ENCODE peak calls at places on chromosomes 12 and 14, in five cellular contexts. E is retina; M is GM23248; A is stimulated activated CD8-positive, alpha-beta memory T cell treated with anti-CD3 and anti-CD28 coated beads, Interleukin-4, amount 100 ng/mL, for 24 hours; S is left lung. K is an unnamed sample.

GRCh38 chr14:59464651-59465569 is at the start of gene GPR135:
- DNase-seq in A (peak; percentile 19), S (peak; percentile 92), M (peak; percentile 78), E (peak; percentile 79), K (no peak)

GRCh38 chr12:127083028-127083949 is 1183.7 kb upstream of the TMEM132C start:
- DNase-seq in M (peak; percentile 88), A (no peak), E (peak; percentile 27), S (no peak), K (peak; percentile 28)

GRCh38 chr12:81078469-81079196 is 754 bp downstream of the ACSS3 start:
- DNase-seq in A (no peak), M (peak; percentile 71), E (no peak), S (peak; percentile 20), K (no peak)

GRCh38 chr12:123398177-123398916 is 14.4 kb downstream of the KMT5A start:
- DNase-seq in M (peak; percentile 91), S (no peak), A (no peak), E (no peak), K (no peak)

GRCh38 chr12:23421556-23421955 is 527.9 kb downstream of the SOX5 start:
- DNase-seq in M (no peak), S (no peak), E (no peak), A (no peak), K (no peak)

GRCh38 chr12:15664491-15664890 is 124.7 kb downstream of the EPS8 start:
- DNase-seq in S (no peak), E (no peak), A (no peak), M (peak; percentile 51), K (no peak)

GRCh38 chr14:52267501-52268190 is at the start of gene PTGDR:
- DNase-seq in A (peak; percentile 45), M (peak; percentile 53), E (peak; percentile 72), S (peak; percentile 83), K (no peak)

GRCh38 chr12:90235642-90236041 is 527.0 kb upstream of the ATP2B1 start:
- DNase-seq in M (peak; percentile 58), E (no peak), S (no peak), A (no peak), K (no peak)

GRCh38 chr14:91223028-91223783 is 21.3 kb downstream of the GPR68 start:
- DNase-seq in M (no peak), S (no peak), E (no peak), A (no peak), K (no peak)

GRCh38 chr12:125183187-125184067 is 118.2 kb downstream of the AACS start:
- DNase-seq in A (peak; percentile 67), S (peak; percentile 92), E (peak; percentile 94), M (peak; percentile 86), K (peak; percentile 46)

GRCh38 chr14:34722723-34723545 is 8.5 kb upstream of the CFL2 start:
- DNase-seq in A (peak; percentile 2), E (peak; percentile 74), M (peak; percentile 75), S (no peak), K (peak; percentile 1)

GRCh38 chr12:16076553-16076952 is 165.4 kb downstream of the DERA start:
- DNase-seq in A (no peak), E (no peak), M (peak; percentile 41), S (no peak), K (no peak)

GRCh38 chr12:42798811-42799438 is 209.4 kb upstream of the PRICKLE1 start:
- DNase-seq in M (peak; percentile 66), E (no peak), S (no peak), A (no peak), K (no peak)

GRCh38 chr14:63993992-63994391 is 141.2 kb downstream of the SYNE2 start:
- DNase-seq in A (no peak), M (no peak), S (no peak), E (no peak), K (no peak)

GRCh38 chr14:24297190-24297964 is 2.2 kb downstream of the DHRS1 start:
- DNase-seq in A (no peak), S (no peak), M (peak; percentile 38), E (no peak), K (peak; percentile 12)

GRCh38 chr14:64266206-64266605 is 28.0 kb downstream of the ESR2 start:
- DNase-seq in S (no peak), E (peak; percentile 5), A (no peak), M (peak; percentile 59), K (no peak)

GRCh38 chr14:105420141-105420975 is 731 bp downstream of the MTA1 start:
- DNase-seq in M (no peak), S (peak; percentile 80), E (peak; percentile 35), A (no peak), K (no peak)

GRCh38 chr12:52189376-52190174 is 2.2 kb downstream of the KRT80 start:
- DNase-seq in S (no peak), M (peak; percentile 60), A (no peak), E (no peak), K (no peak)

GRCh38 chr14:50839048-50839447 is 8.1 kb upstream of the NIN start:
- DNase-seq in E (no peak), M (peak; percentile 43), A (no peak), S (no peak), K (no peak)

GRCh38 chr12:122669397-122670070 is 33.6 kb downstream of the HCAR2 start:
- DNase-seq in E (no peak), A (no peak), S (no peak), M (peak; percentile 75), K (no peak)

GRCh38 chr12:55820679-55821078 is 2.8 kb downstream of the ORMDL2 start:
- DNase-seq in S (no peak), E (no peak), M (peak; percentile 59), A (no peak), K (no peak)

GRCh38 chr14:50859296-50859624 is 12.6 kb upstream of the ABHD12B start:
- DNase-seq in S (no peak), M (no peak), A (no peak), E (no peak), K (no peak)

GRCh38 chr14:65258391-65258790 is 154.1 kb upstream of the FUT8 start:
- DNase-seq in A (no peak), E (no peak), M (peak; percentile 79), S (no peak), K (no peak)

K was measured in GDM1.